ENCODE peak calls at places on chromosomes 2 and 18, in six cellular contexts. F is effector CD4-positive, alpha-beta T cell; I is HFFc6; N is stimulated activated CD4-positive, alpha-beta T cell treated with anti-CD3 and anti-CD28 coated beads, Interleukin-2, amount 100 ng/mL, for 48 hours; Q is SW480; V is GM06990. L is an unnamed sample.

GRCh38 chr2:86697539-86697938 is 22.6 kb upstream of the RMND5A start:
- DNase-seq in F (no peak), I (no peak), N (no peak), Q (no peak), V (no peak), L (no peak)

GRCh38 chr2:169361706-169362345 is 508 bp downstream of the LRP2 start:
- DNase-seq in F (no peak), I (no peak), N (no peak), Q (peak), V (peak), L (peak)

GRCh38 chr2:27464443-27464842 is 22.3 kb downstream of the KRTCAP3 start:
- DNase-seq in F (no peak), I (no peak), N (no peak), Q (no peak), V (no peak), L (no peak)

GRCh38 chr2:159933727-159934049 is 128.7 kb downstream of the PLA2R1 start:
- DNase-seq in F (no peak), I (no peak), N (no peak), Q (no peak), V (peak), L (no peak)

GRCh38 chr18:57859314-57859713 is 56.2 kb upstream of the ATP8B1 start:
- DNase-seq in F (no peak), I (no peak), N (no peak), Q (peak), V (no peak), L (peak)

GRCh38 chr2:236976271-236977120 is 109.2 kb upstream of the COPS8 start:
- DNase-seq in F (no peak), I (no peak), N (no peak), Q (no peak), V (no peak), L (no peak)

GRCh38 chr18:21735452-21736015 is 5.1 kb upstream of the MIB1 start:
- DNase-seq in F (peak), I (peak), N (no peak), Q (peak), V (no peak), L (no peak)

GRCh38 chr2:37324536-37324785 is 172 bp downstream of the PRKD3 start:
- DNase-seq in F (peak), I (peak), N (no peak), Q (peak), V (no peak), L (no peak)

GRCh38 chr18:35616664-35617423 is 35.3 kb downstream of the GALNT1 start:
- DNase-seq in F (peak), I (peak), N (peak), Q (peak), V (peak), L (peak)

GRCh38 chr2:161223139-161223732 is 63.0 kb downstream of the TANK start:
- DNase-seq in F (peak), I (peak), N (no peak), Q (peak), V (no peak), L (peak)

GRCh38 chr18:77300579-77300978 is 50.9 kb downstream of the GALR1 start:
- DNase-seq in F (no peak), I (no peak), N (no peak), Q (no peak), V (no peak), L (no peak)

GRCh38 chr2:223122706-223123265 is 70.8 kb downstream of the KCNE4 start:
- DNase-seq in F (no peak), I (no peak), N (no peak), Q (no peak), V (no peak), L (no peak)

GRCh38 chr2:236865052-236865451 is 220.6 kb upstream of the COPS8 start:
- DNase-seq in F (no peak), I (no peak), N (no peak), Q (no peak), V (no peak), L (no peak)

GRCh38 chr2:219644801-219645480 is 17.5 kb downstream of the SLC4A3 start:
- DNase-seq in F (no peak), I (no peak), N (no peak), Q (no peak), V (no peak), L (peak)

GRCh38 chr2:102736174-102736606 is 25.6 kb upstream of the TMEM182 start:
- DNase-seq in F (no peak), I (no peak), N (peak), Q (peak), V (no peak), L (no peak)

GRCh38 chr2:3251974-3252373 is 125.6 kb downstream of the EIPR1 start:
- DNase-seq in F (no peak), I (no peak), N (no peak), Q (no peak), V (no peak), L (no peak)

GRCh38 chr2:66537001-66537400 is 102.1 kb downstream of the MEIS1 start:
- DNase-seq in F (no peak), I (no peak), N (no peak), Q (no peak), V (no peak), L (no peak)

GRCh38 chr2:173198338-173198737 is 122.7 kb downstream of the MAP3K20 start:
- DNase-seq in F (no peak), I (no peak), N (no peak), Q (no peak), V (no peak), L (no peak)

GRCh38 chr2:98552499-98553179 is 55.7 kb downstream of the COA5 start:
- DNase-seq in F (no peak), I (peak), N (no peak), Q (no peak), V (no peak), L (no peak)

GRCh38 chr2:231541605-231542509 is 11.6 kb upstream of the NMUR1 start:
- DNase-seq in F (no peak), I (no peak), N (no peak), Q (no peak), V (no peak), L (peak)

GRCh38 chr2:113962692-113963480 is 73.0 kb downstream of the ACTR3 start:
- DNase-seq in F (no peak), I (peak), N (no peak), Q (no peak), V (no peak), L (peak)

GRCh38 chr2:106183093-106183837 is 10.8 kb downstream of the UXS1 start:
- DNase-seq in F (no peak), I (no peak), N (no peak), Q (no peak), V (no peak), L (no peak)

GRCh38 chr2:50491541-50492114 is 540.3 kb downstream of the NRXN1 start:
- DNase-seq in F (no peak), I (peak), N (peak), Q (peak), V (no peak), L (peak)

GRCh38 chr2:142380372-142380771 is 249.6 kb upstream of the LRP1B start:
- DNase-seq in F (no peak), I (no peak), N (no peak), Q (no peak), V (no peak), L (no peak)

GRCh38 chr2:239177908-239178307 is 222.9 kb downstream of the HDAC4 start:
- DNase-seq in F (no peak), I (no peak), N (no peak), Q (no peak), V (no peak), L (no peak)

GRCh38 chr18:36350211-36350610 is 52.7 kb downstream of the FHOD3 start:
- DNase-seq in F (no peak), I (no peak), N (no peak), Q (no peak), V (no peak), L (no peak)

GRCh38 chr2:66560683-66561082 is 125.8 kb downstream of the MEIS1 start:
- DNase-seq in F (no peak), I (no peak), N (no peak), Q (no peak), V (no peak), L (no peak)

GRCh38 chr2:32342811-32343210 is 14.0 kb upstream of the BIRC6 start:
- DNase-seq in F (no peak), I (no peak), N (no peak), Q (no peak), V (no peak), L (no peak)

GRCh38 chr2:165417009-165417408 is 52.5 kb upstream of the CSRNP3 start:
- DNase-seq in F (no peak), I (no peak), N (no peak), Q (no peak), V (no peak), L (no peak)

GRCh38 chr2:158575051-158575635 is 118.4 kb downstream of the PKP4 start:
- DNase-seq in F (no peak), I (peak), N (no peak), Q (no peak), V (no peak), L (no peak)

GRCh38 chr2:221551864-221552263 is 20.2 kb downstream of the EPHA4 start:
- DNase-seq in F (no peak), I (no peak), N (no peak), Q (no peak), V (no peak), L (no peak)

GRCh38 chr2:186431306-186431705 is 54.8 kb upstream of the ZC3H15 start:
- DNase-seq in F (no peak), I (no peak), N (no peak), Q (no peak), V (no peak), L (no peak)

GRCh38 chr2:206084468-206084869 is 1.5 kb downstream of the INO80D start:
- DNase-seq in F (no peak), I (peak), N (no peak), Q (peak), V (peak), L (peak)

GRCh38 chr2:238910751-238911351 is 63.0 kb downstream of the TWIST2 start:
- DNase-seq in F (no peak), I (no peak), N (no peak), Q (peak), V (no peak), L (peak)

GRCh38 chr2:144183744-144184143 is 336.2 kb downstream of the ZEB2 start:
- DNase-seq in F (peak), I (peak), N (peak), Q (peak), V (peak), L (no peak)

GRCh38 chr18:37270046-37270665 is 295.4 kb downstream of the CELF4 start:
- DNase-seq in F (peak), I (peak), N (peak), Q (no peak), V (no peak), L (peak)

GRCh38 chr2:11681722-11682589 is 12.0 kb upstream of the NTSR2 start:
- DNase-seq in F (peak), I (no peak), N (peak), Q (peak), V (peak), L (no peak)

GRCh38 chr2:191249131-191249813 is 4.1 kb downstream of the MYO1B start:
- DNase-seq in F (no peak), I (no peak), N (no peak), Q (no peak), V (no peak), L (no peak)

L was measured in myocyte.